ENCODE peak calls at places on chromosome 1, in seven cellular contexts. I, D, N, P, Y, W and R are unnamed samples.
A peak's percentile ranks its signal among the peaks of the same experiment; 100 is the strongest.

GRCh38 chr1:235703516-235703915 is 53.9 kb upstream of the GNG4 start:
- DNase-seq in I (no peak), W (no peak), D (no peak), N (no peak), P (no peak), Y (no peak), R (no peak)

GRCh38 chr1:165225650-165226049 is 130.9 kb downstream of the LMX1A start:
- DNase-seq in P (no peak), D (no peak), W (no peak), N (no peak), I (no peak), Y (no peak), R (no peak)

GRCh38 chr1:183267646-183268431 is 81.8 kb downstream of the LAMC2 start:
- DNase-seq in P (no peak), N (no peak), I (no peak), Y (no peak), W (no peak), D (no peak), R (no peak)

GRCh38 chr1:174968750-174969244 is 30.9 kb upstream of the CACYBP start:
- DNase-seq in Y (peak; percentile 36), I (no peak), P (no peak), D (no peak), N (no peak), W (no peak), R (no peak)

GRCh38 chr1:232011961-232012360 is 385.4 kb downstream of the DISC1 start:
- DNase-seq in Y (no peak), I (no peak), W (no peak), N (no peak), P (no peak), D (no peak), R (no peak)

GRCh38 chr1:24081190-24081589 is 30.7 kb downstream of the MYOM3 start:
- DNase-seq in W (no peak), Y (no peak), D (no peak), P (no peak), N (no peak), I (no peak), R (no peak)

GRCh38 chr1:192797143-192797542 is 11.7 kb upstream of the RGS2 start:
- DNase-seq in D (no peak), W (no peak), N (no peak), Y (no peak), P (no peak), I (no peak), R (no peak)

GRCh38 chr1:224641030-224641429 is 24.9 kb downstream of the CNIH3 start:
- DNase-seq in D (no peak), P (no peak), N (peak; percentile 66), W (peak; percentile 62), I (no peak), Y (peak; percentile 34), R (peak; percentile 28)

GRCh38 chr1:39196244-39197215 is 8.0 kb upstream of the MACF1 start:
- DNase-seq in I (no peak), P (no peak), N (no peak), W (no peak), Y (peak; percentile 80), D (no peak), R (peak; percentile 26)

GRCh38 chr1:51784997-51785421 is 93.5 kb downstream of the NRDC start:
- DNase-seq in D (no peak), I (no peak), N (no peak), W (no peak), Y (no peak), P (no peak), R (no peak)

GRCh38 chr1:228463559-228464455 is 23.4 kb upstream of the RNF187 start:
- DNase-seq in P (peak; percentile 77), W (peak; percentile 27), N (peak; percentile 82), Y (peak; percentile 93), I (peak; percentile 68), D (no peak), R (peak; percentile 39)

GRCh38 chr1:58572691-58573090 is 4.4 kb downstream of the TACSTD2 start:
- DNase-seq in P (no peak), D (no peak), W (peak; percentile 55), Y (no peak), I (no peak), N (peak; percentile 40), R (no peak)

GRCh38 chr1:30749691-30750583 is 7.6 kb downstream of the LAPTM5 start:
- DNase-seq in D (no peak), Y (no peak), P (no peak), N (no peak), W (no peak), I (no peak), R (peak; percentile 63)

GRCh38 chr1:185412385-185413074 is 95.5 kb upstream of the IVNS1ABP start:
- DNase-seq in Y (no peak), N (no peak), W (no peak), P (no peak), I (no peak), D (no peak), R (peak; percentile 41)

GRCh38 chr1:208110296-208110695 is 133.9 kb downstream of the PLXNA2 start:
- DNase-seq in Y (no peak), W (no peak), I (no peak), N (no peak), P (no peak), D (no peak), R (no peak)

GRCh38 chr1:224430511-224431113 is 4.0 kb downstream of the WDR26 start:
- DNase-seq in D (peak; percentile 36), N (no peak), W (no peak), I (no peak), Y (peak; percentile 71), P (peak; percentile 41), R (no peak)

GRCh38 chr1:218156602-218157001 is 128.5 kb upstream of the RRP15 start:
- DNase-seq in D (no peak), N (peak; percentile 70), W (no peak), Y (no peak), I (no peak), P (no peak), R (peak; percentile 8)

GRCh38 chr1:110541996-110542395 is 23.0 kb upstream of the KCNA10 start:
- DNase-seq in D (no peak), P (no peak), I (no peak), N (no peak), W (no peak), Y (no peak), R (no peak)

GRCh38 chr1:47705517-47706130 is 267.8 kb downstream of the FOXD2 start:
- DNase-seq in P (no peak), D (peak; percentile 47), N (no peak), W (no peak), Y (no peak), I (peak; percentile 46), R (no peak)

GRCh38 chr1:5830771-5831599 is 161.2 kb downstream of the NPHP4 start:
- DNase-seq in N (peak; percentile 93), W (no peak), D (no peak), I (no peak), Y (peak; percentile 75), P (no peak), R (no peak)

GRCh38 chr1:224696891-224697765 is 81.0 kb downstream of the CNIH3 start:
- DNase-seq in N (no peak), W (no peak), I (no peak), D (no peak), Y (no peak), P (no peak), R (no peak)

DNA sequence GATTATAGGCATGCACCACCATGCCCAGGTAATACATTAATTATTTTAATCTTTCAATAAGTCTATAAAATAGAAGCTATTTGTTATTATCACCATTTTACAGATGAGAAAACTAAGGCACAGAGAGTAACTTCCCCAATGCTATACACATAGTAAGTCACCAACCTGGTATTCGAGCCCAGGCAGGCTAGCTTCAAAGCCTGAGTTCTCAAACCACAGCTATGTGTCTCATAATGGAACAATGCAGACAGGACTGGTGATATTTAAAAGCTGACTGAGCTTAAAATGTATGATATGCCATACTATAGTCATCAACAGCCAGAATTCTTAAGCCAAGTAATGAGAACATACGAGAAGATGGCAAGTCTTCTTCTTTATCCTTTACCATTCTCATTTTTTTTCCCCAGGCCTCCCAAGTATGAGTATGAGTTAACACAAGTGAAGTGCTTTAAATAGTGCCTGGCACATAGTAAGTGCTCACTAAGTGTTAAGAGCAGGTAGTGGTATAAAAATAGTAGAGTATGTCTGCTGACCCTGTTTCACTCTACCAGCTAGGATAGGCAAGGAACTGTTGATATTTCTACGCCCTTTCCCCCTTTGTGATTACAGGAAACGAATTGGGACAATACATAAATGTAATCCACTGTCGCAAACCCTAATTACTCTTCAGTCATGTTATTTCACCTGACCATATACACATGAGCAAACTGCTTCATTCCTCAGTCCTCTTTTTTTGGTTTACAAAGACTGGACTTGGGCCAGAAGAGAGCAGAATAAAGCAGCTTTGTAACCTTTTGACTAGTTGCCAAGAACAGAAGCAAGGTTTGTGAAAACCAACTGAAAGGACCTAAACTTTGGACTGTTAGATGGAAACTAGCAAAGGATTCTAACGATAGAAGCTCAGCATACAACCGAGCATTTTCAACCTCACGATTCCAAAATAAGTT is 9.5 kb downstream of the EYA3 start:
- DNase-seq in D (no peak), N (no peak), I (no peak), Y (no peak), P (no peak), W (no peak), R (no peak)
- TF ChIP-seq EP300 in D (no peak), N (no peak), I (no peak), Y (no peak), P (no peak), W (no peak), R (no peak)

GRCh38 chr1:41268154-41268770 is 26.2 kb upstream of the SCMH1 start:
- DNase-seq in P (peak; percentile 77), N (peak; percentile 92), Y (peak; percentile 88), I (peak; percentile 88), W (peak; percentile 79), D (peak; percentile 76), R (peak; percentile 78)
- TF ChIP-seq EP300 in P (no peak), N (no peak), Y (no peak), I (no peak), W (no peak), D (no peak), R (no peak)

GRCh38 chr1:168709896-168710305 is 19.1 kb downstream of the DPT start:
- DNase-seq in I (no peak), D (no peak), W (no peak), Y (no peak), P (peak; percentile 77), N (no peak), R (no peak)
- TF ChIP-seq EP300 in I (no peak), D (no peak), W (no peak), Y (no peak), P (peak; percentile 82), N (no peak), R (no peak)

DNA sequence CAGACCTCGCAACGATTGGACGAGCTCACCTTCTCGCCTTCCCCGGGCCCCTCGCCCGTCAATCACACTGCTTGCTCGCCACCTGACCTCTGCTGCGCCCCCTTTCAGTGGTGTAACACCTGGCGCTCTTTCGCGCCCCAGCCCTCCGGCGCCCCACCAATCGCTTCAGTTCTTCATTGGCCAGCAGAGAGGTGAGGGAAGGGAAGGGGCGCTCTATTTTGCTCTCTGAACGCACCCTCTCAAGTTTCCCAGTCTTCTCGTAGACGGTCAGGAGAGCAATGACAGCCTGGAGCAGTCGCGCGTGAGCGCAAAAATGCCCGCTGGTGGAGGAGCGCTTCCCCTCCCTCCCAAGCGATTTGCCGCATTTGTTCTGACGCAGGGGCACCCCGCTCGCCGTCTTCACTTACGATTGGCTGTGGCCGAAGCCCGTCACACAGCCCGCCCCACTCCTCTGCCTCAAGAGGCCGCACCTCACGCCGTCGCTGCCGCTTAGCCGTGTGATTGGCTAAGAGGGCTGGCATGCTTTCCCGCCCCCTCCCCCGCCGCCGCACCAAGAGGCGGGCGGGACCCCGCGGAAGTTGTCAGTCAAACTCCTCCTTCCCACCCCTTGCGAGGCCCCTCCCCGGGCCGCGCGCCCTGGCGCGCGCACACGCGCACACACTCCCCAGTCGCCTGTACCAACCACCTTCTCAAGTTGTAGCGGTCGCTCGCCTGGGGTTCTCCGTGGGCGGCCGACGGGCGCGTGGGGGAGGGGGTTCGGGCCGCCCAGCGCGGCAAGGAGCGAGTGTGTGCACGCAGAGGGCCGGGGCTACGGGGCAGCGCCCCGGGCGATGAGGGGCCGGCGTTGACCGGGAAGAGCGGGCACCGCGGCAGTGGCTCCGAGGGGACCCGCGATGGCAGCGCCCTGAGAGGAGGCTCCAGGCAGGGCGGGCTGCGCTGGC is at the start of gene PPP2R5A:
- DNase-seq in I (peak; percentile 100), D (peak; percentile 96), W (peak; percentile 99), N (peak; percentile 93), P (peak; percentile 98), Y (peak; percentile 99), R (peak; percentile 99)
- TF ChIP-seq EP300 in I (peak; percentile 5), D (peak; percentile 87), W (peak; percentile 12), N (peak; percentile 26), P (no peak), Y (peak; percentile 44), R (no peak)